ENCODE peak calls at places on chromosome 12, in six cellular contexts. T, B, S, W, P and D are unnamed samples.

GRCh38 chr12:12266389-12266872 is 413 bp downstream of the LRP6 start:
- DNase-seq in T (no peak), B (no peak), S (peak), W (no peak), P (peak), D (peak)

GRCh38 chr12:29780084-29780483 is 3.7 kb downstream of the TMTC1 start:
- DNase-seq in T (no peak), B (no peak), S (no peak), W (no peak), P (no peak), D (no peak)

GRCh38 chr12:84397279-84397678 is 515.3 kb downstream of the SLC6A15 start:
- DNase-seq in T (no peak), B (peak), S (peak), W (peak), P (no peak), D (no peak)

GRCh38 chr12:133165776-133166175 is 15.5 kb upstream of the ZNF268 start:
- DNase-seq in T (no peak), B (no peak), S (peak), W (no peak), P (no peak), D (no peak)

GRCh38 chr12:67661311-67662011 is 12.9 kb downstream of the DYRK2 start:
- DNase-seq in T (no peak), B (peak), S (no peak), W (peak), P (no peak), D (no peak)

GRCh38 chr12:124457287-124458219 is 109.9 kb downstream of the NCOR2 start:
- DNase-seq in T (no peak), B (peak), S (no peak), W (peak), P (no peak), D (peak)

GRCh38 chr12:107448198-107448597 is 237.4 kb upstream of the PWP1 start:
- DNase-seq in T (no peak), B (no peak), S (no peak), W (peak), P (peak), D (no peak)

GRCh38 chr12:109594566-109595317 is 21.1 kb downstream of the MVK start:
- DNase-seq in T (no peak), B (no peak), S (no peak), W (no peak), P (peak), D (no peak)

GRCh38 chr12:4271433-4272013 is 2.0 kb upstream of the CCND2 start:
- DNase-seq in T (no peak), B (no peak), S (peak), W (peak), P (no peak), D (peak)

GRCh38 chr12:53063708-53064612 is 14.1 kb downstream of the TNS2 start:
- DNase-seq in T (no peak), B (peak), S (no peak), W (peak), P (peak), D (no peak)

GRCh38 chr12:103301642-103302620 is 193.8 kb downstream of the C12orf42 start:
- DNase-seq in T (no peak), B (no peak), S (no peak), W (no peak), P (no peak), D (no peak)

GRCh38 chr12:52965337-52965731 is 16.4 kb downstream of the KRT18 start:
- DNase-seq in T (no peak), B (no peak), S (no peak), W (no peak), P (no peak), D (no peak)

GRCh38 chr12:65278576-65279386 is at the start of gene MSRB3:
- DNase-seq in T (peak), B (peak), S (peak), W (peak), P (peak), D (peak)

GRCh38 chr12:24039113-24039525 is 89.6 kb upstream of the SOX5 start:
- DNase-seq in T (no peak), B (peak), S (peak), W (peak), P (no peak), D (no peak)

GRCh38 chr12:116631619-116632018 is 72.4 kb downstream of the MAP1LC3B2 start:
- DNase-seq in T (no peak), B (no peak), S (peak), W (no peak), P (no peak), D (no peak)

GRCh38 chr12:130603566-130603965 is 112.5 kb downstream of the RIMBP2 start:
- DNase-seq in T (no peak), B (no peak), S (no peak), W (no peak), P (no peak), D (no peak)

GRCh38 chr12:81670759-81671158 is 88.4 kb downstream of the PPFIA2 start:
- DNase-seq in T (no peak), B (no peak), S (no peak), W (no peak), P (no peak), D (no peak)

GRCh38 chr12:31234955-31235867 is 90.7 kb downstream of the SINHCAF start:
- DNase-seq in T (peak), B (peak), S (peak), W (peak), P (peak), D (no peak)

GRCh38 chr12:111788178-111788654 is 21.5 kb downstream of the ALDH2 start:
- DNase-seq in T (no peak), B (peak), S (peak), W (peak), P (peak), D (peak)

GRCh38 chr12:52032431-52032796 is 18.8 kb upstream of the NR4A1 start:
- DNase-seq in T (no peak), B (peak), S (no peak), W (peak), P (no peak), D (no peak)

GRCh38 chr12:6113691-6114475 is 10.6 kb downstream of the VWF start:
- DNase-seq in T (no peak), B (no peak), S (no peak), W (no peak), P (no peak), D (no peak)

GRCh38 chr12:117853600-117853999 is 115.2 kb downstream of the KSR2 start:
- DNase-seq in T (no peak), B (no peak), S (peak), W (peak), P (no peak), D (no peak)

GRCh38 chr12:109621271-109621671 is 47.7 kb downstream of the MVK start:
- DNase-seq in T (no peak), B (peak), S (no peak), W (peak), P (no peak), D (no peak)

GRCh38 chr12:84817297-84817696 is 95.3 kb downstream of the SLC6A15 start:
- DNase-seq in T (no peak), B (no peak), S (no peak), W (no peak), P (no peak), D (no peak)

GRCh38 chr12:109715310-109716091 is 1.9 kb downstream of the FAM222A start:
- DNase-seq in T (no peak), B (no peak), S (no peak), W (no peak), P (peak), D (no peak)

GRCh38 chr12:92756905-92757598 is 54.3 kb downstream of the PLEKHG7 start:
- DNase-seq in T (no peak), B (no peak), S (no peak), W (no peak), P (no peak), D (no peak)

GRCh38 chr12:1115471-1116242 is 124.6 kb downstream of the ERC1 start:
- DNase-seq in T (no peak), B (peak), S (peak), W (peak), P (no peak), D (no peak)

GRCh38 chr12:1434296-1434955 is 160.0 kb downstream of the FBXL14 start:
- DNase-seq in T (no peak), B (no peak), S (no peak), W (no peak), P (no peak), D (no peak)

GRCh38 chr12:31737345-31737744 is 8.5 kb upstream of the AMN1 start:
- DNase-seq in T (no peak), B (no peak), S (no peak), W (no peak), P (no peak), D (no peak)

GRCh38 chr12:121444842-121445202 is 44.9 kb downstream of the RNF34 start:
- DNase-seq in T (no peak), B (no peak), S (no peak), W (no peak), P (no peak), D (no peak)

GRCh38 chr12:51827925-51828818 is 20.3 kb downstream of the FIGNL2 start:
- DNase-seq in T (no peak), B (peak), S (peak), W (peak), P (no peak), D (no peak)

GRCh38 chr12:55743967-55744931 is 1.3 kb downstream of the GDF11 start:
- DNase-seq in T (no peak), B (no peak), S (no peak), W (no peak), P (no peak), D (no peak)
- TF ChIP-seq CTCF in T (no peak), B (peak), S (no peak), W (no peak), P (no peak), D (no peak)

GRCh38 chr12:54526800-54527630 is 22.4 kb upstream of the PDE1B start:
- DNase-seq in T (peak), B (peak), S (peak), W (peak), P (peak), D (peak)
- TF ChIP-seq CTCF in T (peak), B (peak), S (peak), W (peak), P (peak), D (peak)

DNA sequence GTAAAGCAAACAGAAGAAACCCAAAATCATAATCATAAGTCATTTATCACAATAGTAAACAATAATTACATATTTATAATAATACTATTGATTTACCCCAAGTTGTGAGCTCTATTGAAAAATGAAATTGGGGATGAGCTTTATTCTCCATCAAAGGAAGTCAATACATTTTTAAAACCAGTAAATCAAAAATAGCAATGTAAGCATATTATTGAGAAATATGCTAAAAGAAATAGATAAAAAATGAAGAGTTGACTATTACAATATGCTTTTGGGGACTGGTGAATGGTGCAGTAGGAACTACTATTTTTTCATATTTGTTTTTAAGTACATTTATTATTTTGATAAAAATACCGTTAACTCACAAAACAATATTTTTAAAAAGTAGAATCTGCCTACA is 31.2 kb upstream of the STK38L start:
- DNase-seq in T (no peak), B (no peak), S (no peak), W (no peak), P (no peak), D (no peak)
- TF ChIP-seq CTCF in T (no peak), B (no peak), S (no peak), W (no peak), P (no peak), D (no peak)

GRCh38 chr12:106108187-106108816 is 30.5 kb downstream of the NUAK1 start:
- DNase-seq in T (no peak), B (peak), S (no peak), W (no peak), P (no peak), D (no peak)
- TF ChIP-seq CTCF in T (no peak), B (peak), S (no peak), W (no peak), P (no peak), D (no peak)

GRCh38 chr12:20259786-20260185 is 108.6 kb upstream of the PDE3A start:
- DNase-seq in T (no peak), B (no peak), S (no peak), W (no peak), P (no peak), D (no peak)
- TF ChIP-seq CTCF in T (no peak), B (no peak), S (no peak), W (no peak), P (no peak), D (no peak)